ENCODE peak calls at places on chromosomes 7 and 10, in four cellular contexts. One of them, this sample, is unnamed.

GRCh38 chr10:48209246-48209645 is 65.2 kb downstream of the FRMPD2 start:
- DNase-seq in D341Med: no peak
- DNase-seq in gastrocnemius medialis: no peak
- DNase-seq in RKO: no peak
- DNase-seq in this sample: peak

GRCh38 chr7:129017933-129018538 is 36.9 kb downstream of the TNPO3 start:
- DNase-seq in gastrocnemius medialis: no peak
- DNase-seq in D341Med: no peak
- DNase-seq in RKO: no peak
- DNase-seq in this sample: no peak

GRCh38 chr7:95608344-95609173 is 12.2 kb upstream of the PDK4 start:
- DNase-seq in D341Med: peak
- DNase-seq in RKO: peak
- DNase-seq in gastrocnemius medialis: peak
- DNase-seq in this sample: peak

GRCh38 chr10:60238408-60239100 is 151.1 kb downstream of the ANK3 start:
- DNase-seq in RKO: peak
- DNase-seq in D341Med: peak
- DNase-seq in gastrocnemius medialis: no peak
- DNase-seq in this sample: peak

GRCh38 chr10:2972216-2972615 is 95.1 kb upstream of the PFKP start:
- DNase-seq in D341Med: no peak
- DNase-seq in gastrocnemius medialis: no peak
- DNase-seq in RKO: no peak
- DNase-seq in this sample: no peak

GRCh38 chr10:93596539-93596938 is 4.5 kb downstream of the RBP4 start:
- DNase-seq in RKO: no peak
- DNase-seq in D341Med: no peak
- DNase-seq in gastrocnemius medialis: no peak
- DNase-seq in this sample: no peak

GRCh38 chr7:142800699-142801260 is 30.0 kb downstream of the PRSS2 start:
- DNase-seq in RKO: no peak
- DNase-seq in D341Med: no peak
- DNase-seq in gastrocnemius medialis: no peak
- DNase-seq in this sample: no peak

GRCh38 chr7:92831716-92832622 is 4.4 kb downstream of the CDK6 start:
- DNase-seq in gastrocnemius medialis: no peak
- DNase-seq in RKO: peak
- DNase-seq in D341Med: no peak
- DNase-seq in this sample: peak

GRCh38 chr7:6622129-6622710 is 6.8 kb downstream of the ZNF853 start:
- DNase-seq in RKO: no peak
- DNase-seq in gastrocnemius medialis: no peak
- DNase-seq in D341Med: no peak
- DNase-seq in this sample: no peak

GRCh38 chr10:25972631-25973030 is 38.6 kb downstream of the MYO3A start:
- DNase-seq in gastrocnemius medialis: no peak
- DNase-seq in RKO: no peak
- DNase-seq in D341Med: no peak
- DNase-seq in this sample: no peak

GRCh38 chr7:20535541-20535940 is 79.9 kb upstream of the ABCB5 start:
- DNase-seq in RKO: no peak
- DNase-seq in D341Med: no peak
- DNase-seq in gastrocnemius medialis: no peak
- DNase-seq in this sample: no peak

GRCh38 chr7:25261545-25262135 is 33.4 kb upstream of the NPVF start:
- DNase-seq in D341Med: no peak
- DNase-seq in RKO: no peak
- DNase-seq in gastrocnemius medialis: no peak
- DNase-seq in this sample: no peak

GRCh38 chr10:130725474-130725970 is 586.0 kb downstream of the TCERG1L start:
- DNase-seq in gastrocnemius medialis: no peak
- DNase-seq in RKO: no peak
- DNase-seq in D341Med: no peak
- DNase-seq in this sample: no peak

GRCh38 chr10:73967544-73967943 is 30.4 kb upstream of the VCL start:
- DNase-seq in gastrocnemius medialis: no peak
- DNase-seq in D341Med: no peak
- DNase-seq in RKO: no peak
- DNase-seq in this sample: no peak

GRCh38 chr7:101824440-101824839 is 7.0 kb downstream of the CUX1 start:
- DNase-seq in RKO: no peak
- DNase-seq in gastrocnemius medialis: no peak
- DNase-seq in D341Med: no peak
- DNase-seq in this sample: no peak

GRCh38 chr7:120799813-120800483 is 58.0 kb downstream of the TSPAN12 start:
- DNase-seq in RKO: no peak
- DNase-seq in gastrocnemius medialis: no peak
- DNase-seq in D341Med: no peak
- DNase-seq in this sample: no peak

GRCh38 chr7:108735814-108736213 is 166.1 kb downstream of the DNAJB9 start:
- DNase-seq in D341Med: no peak
- DNase-seq in gastrocnemius medialis: no peak
- DNase-seq in RKO: no peak
- DNase-seq in this sample: no peak

GRCh38 chr7:36064676-36065075 is 88.4 kb upstream of the EEPD1 start:
- DNase-seq in D341Med: no peak
- DNase-seq in gastrocnemius medialis: no peak
- DNase-seq in RKO: no peak
- DNase-seq in this sample: no peak

GRCh38 chr10:94416896-94417295 is 14.6 kb downstream of the TBC1D12 start:
- DNase-seq in gastrocnemius medialis: no peak
- DNase-seq in RKO: no peak
- DNase-seq in D341Med: no peak
- DNase-seq in this sample: no peak

GRCh38 chr7:115707236-115707635 is 323.3 kb downstream of the TFEC start:
- DNase-seq in D341Med: peak
- DNase-seq in RKO: peak
- DNase-seq in gastrocnemius medialis: no peak
- DNase-seq in this sample: peak

GRCh38 chr7:122597277-122597676 is 101.6 kb downstream of the RNF133 start:
- DNase-seq in gastrocnemius medialis: no peak
- DNase-seq in D341Med: no peak
- DNase-seq in RKO: no peak
- DNase-seq in this sample: no peak

GRCh38 chr7:37832194-37832593 is 16.2 kb upstream of the NME8 start:
- DNase-seq in gastrocnemius medialis: peak
- DNase-seq in D341Med: peak
- DNase-seq in RKO: peak
- DNase-seq in this sample: no peak

GRCh38 chr7:102004831-102005230 is 187.4 kb downstream of the CUX1 start:
- DNase-seq in D341Med: no peak
- DNase-seq in gastrocnemius medialis: no peak
- DNase-seq in RKO: no peak
- DNase-seq in this sample: no peak

GRCh38 chr7:155979994-155980393 is 167.7 kb upstream of the SHH start:
- DNase-seq in gastrocnemius medialis: no peak
- DNase-seq in D341Med: no peak
- DNase-seq in RKO: no peak
- DNase-seq in this sample: no peak

GRCh38 chr10:36725581-36726520 is 399.5 kb upstream of the ANKRD30A start:
- DNase-seq in gastrocnemius medialis: peak
- DNase-seq in RKO: peak
- DNase-seq in D341Med: peak
- DNase-seq in this sample: peak

GRCh38 chr7:94513565-94513860 is 3.9 kb downstream of the CASD1 start:
- DNase-seq in RKO: no peak
- DNase-seq in gastrocnemius medialis: no peak
- DNase-seq in D341Med: no peak
- DNase-seq in this sample: no peak

GRCh38 chr10:88964360-88964759 is 11.8 kb upstream of the ACTA2 start:
- DNase-seq in RKO: no peak
- DNase-seq in gastrocnemius medialis: no peak
- DNase-seq in D341Med: no peak
- DNase-seq in this sample: no peak

GRCh38 chr7:80220022-80220421 is 85.4 kb downstream of the GNAI1 start:
- DNase-seq in D341Med: no peak
- DNase-seq in gastrocnemius medialis: no peak
- DNase-seq in RKO: no peak
- DNase-seq in this sample: no peak

GRCh38 chr10:90644165-90644564 is 213.7 kb downstream of the HTR7 start:
- DNase-seq in D341Med: no peak
- DNase-seq in RKO: no peak
- DNase-seq in gastrocnemius medialis: no peak
- DNase-seq in this sample: no peak

This sample was measured in ACHN.